ENCODE peak calls at places on chromosome 16, in five cellular contexts. J is mammary epithelial cell, N is H1, M is heart left ventricle, H is tibial artery. B is an unnamed sample.

GRCh38 chr16:76474048-76474447 is 196.8 kb downstream of the CNTNAP4 start:
- DNase-seq in J (no peak), N (peak; percentile 21), M (no peak), H (no peak), B (peak; percentile 33)

GRCh38 chr16:5349101-5349500 is 251.5 kb upstream of the EEF2KMT start:
- DNase-seq in J (no peak), N (no peak), M (no peak), H (no peak), B (no peak)

GRCh38 chr16:66382966-66383299 is 16.4 kb downstream of the CDH5 start:
- DNase-seq in J (peak; percentile 79), N (no peak), M (no peak), H (no peak), B (no peak)

GRCh38 chr16:88309905-88310259 is 72.9 kb upstream of the ZNF469 start:
- DNase-seq in J (no peak), N (no peak), M (no peak), H (no peak), B (peak; percentile 51)

GRCh38 chr16:15900357-15900756 is 12.0 kb upstream of the CEP20 start:
- DNase-seq in J (no peak), N (no peak), M (no peak), H (no peak), B (no peak)

GRCh38 chr16:59892376-59892775 is 1158.3 kb upstream of the GOT2 start:
- DNase-seq in J (no peak), N (no peak), M (no peak), H (no peak), B (no peak)

GRCh38 chr16:15899538-15900100 is 11.2 kb upstream of the CEP20 start:
- DNase-seq in J (peak; percentile 98), N (no peak), M (no peak), H (no peak), B (peak; percentile 54)

GRCh38 chr16:48321307-48322036 is 63.7 kb downstream of the SIAH1 start:
- DNase-seq in J (peak; percentile 45), N (no peak), M (no peak), H (no peak), B (no peak)

GRCh38 chr16:24849641-24850040 is 3.9 kb downstream of the SLC5A11 start:
- DNase-seq in J (no peak), N (no peak), M (no peak), H (no peak), B (no peak)

GRCh38 chr16:83215417-83216001 is 588.7 kb downstream of the CDH13 start:
- DNase-seq in J (peak; percentile 24), N (peak; percentile 47), M (no peak), H (no peak), B (peak; percentile 45)

GRCh38 chr16:53904533-53904932 is 200.6 kb downstream of the FTO start:
- DNase-seq in J (no peak), N (no peak), M (no peak), H (no peak), B (no peak)

GRCh38 chr16:31869511-31870201 is 4.0 kb upstream of the ZNF267 start:
- DNase-seq in J (peak; percentile 88), N (no peak), M (peak; percentile 59), H (no peak), B (no peak)

DNA sequence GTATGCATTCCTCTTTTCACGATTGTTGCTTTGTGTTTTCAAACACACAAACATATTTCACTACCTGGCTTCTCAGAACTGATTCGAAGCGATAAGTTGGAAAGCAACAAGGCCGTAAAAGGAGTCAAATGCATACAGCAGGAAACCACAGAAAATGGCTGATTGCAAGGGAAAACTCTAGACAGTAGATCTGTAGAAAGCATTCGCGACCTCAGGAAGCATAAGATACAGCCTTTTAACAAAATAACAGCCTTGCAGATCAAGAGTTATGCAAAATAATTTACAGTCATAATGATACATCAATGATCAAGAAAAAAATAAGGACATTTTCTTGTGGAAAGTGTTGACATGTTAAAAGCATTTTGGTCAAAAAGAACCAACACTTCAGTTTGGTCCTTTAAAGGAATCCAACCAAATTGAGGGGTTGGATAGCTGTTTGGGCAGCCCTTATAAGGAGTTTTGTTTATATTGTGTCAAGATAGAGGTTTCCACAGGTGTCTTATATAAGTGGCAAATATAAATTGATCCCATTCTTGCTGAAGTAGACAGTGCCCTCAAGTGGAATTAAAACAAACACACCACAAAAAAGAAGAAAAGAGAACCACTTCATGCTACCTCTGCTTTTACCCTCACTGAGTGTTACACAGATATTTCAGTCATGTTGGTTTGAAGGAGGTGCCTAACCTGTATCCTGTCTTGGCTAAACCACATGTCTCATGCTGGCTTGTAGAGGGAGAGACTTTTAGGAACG is 5.5 kb downstream of the CYLD start:
- DNase-seq in J (peak; percentile 34), N (no peak), M (no peak), H (no peak), B (peak; percentile 14)
- H3K4me1 ChIP-seq in J (peaks cover 22% of the 10 kb centered on the region), N (no peaks in the 10 kb centered on the region), M (peaks cover 39% of the 10 kb centered on the region), H (peaks cover 36% of the 10 kb centered on the region), B (no peaks in the 10 kb centered on the region)

GRCh38 chr16:4321286-4322120 is 5.6 kb downstream of the GLIS2 start:
- DNase-seq in J (no peak), N (no peak), M (no peak), H (peak; percentile 69), B (no peak)

GRCh38 chr16:4323071-4323844 is 7.4 kb downstream of the GLIS2 start:
- DNase-seq in J (no peak), N (no peak), M (no peak), H (peak; percentile 78), B (no peak)

GRCh38 chr16:4320571-4321137 is 4.8 kb downstream of the GLIS2 start:
- DNase-seq in J (peak; percentile 33), N (no peak), M (no peak), H (no peak), B (no peak)

GRCh38 chr16:4323845-4324478 is 8.1 kb downstream of the GLIS2 start:
- DNase-seq in J (no peak), N (no peak), M (peak; percentile 78), H (peak; percentile 88), B (no peak)

DNA sequence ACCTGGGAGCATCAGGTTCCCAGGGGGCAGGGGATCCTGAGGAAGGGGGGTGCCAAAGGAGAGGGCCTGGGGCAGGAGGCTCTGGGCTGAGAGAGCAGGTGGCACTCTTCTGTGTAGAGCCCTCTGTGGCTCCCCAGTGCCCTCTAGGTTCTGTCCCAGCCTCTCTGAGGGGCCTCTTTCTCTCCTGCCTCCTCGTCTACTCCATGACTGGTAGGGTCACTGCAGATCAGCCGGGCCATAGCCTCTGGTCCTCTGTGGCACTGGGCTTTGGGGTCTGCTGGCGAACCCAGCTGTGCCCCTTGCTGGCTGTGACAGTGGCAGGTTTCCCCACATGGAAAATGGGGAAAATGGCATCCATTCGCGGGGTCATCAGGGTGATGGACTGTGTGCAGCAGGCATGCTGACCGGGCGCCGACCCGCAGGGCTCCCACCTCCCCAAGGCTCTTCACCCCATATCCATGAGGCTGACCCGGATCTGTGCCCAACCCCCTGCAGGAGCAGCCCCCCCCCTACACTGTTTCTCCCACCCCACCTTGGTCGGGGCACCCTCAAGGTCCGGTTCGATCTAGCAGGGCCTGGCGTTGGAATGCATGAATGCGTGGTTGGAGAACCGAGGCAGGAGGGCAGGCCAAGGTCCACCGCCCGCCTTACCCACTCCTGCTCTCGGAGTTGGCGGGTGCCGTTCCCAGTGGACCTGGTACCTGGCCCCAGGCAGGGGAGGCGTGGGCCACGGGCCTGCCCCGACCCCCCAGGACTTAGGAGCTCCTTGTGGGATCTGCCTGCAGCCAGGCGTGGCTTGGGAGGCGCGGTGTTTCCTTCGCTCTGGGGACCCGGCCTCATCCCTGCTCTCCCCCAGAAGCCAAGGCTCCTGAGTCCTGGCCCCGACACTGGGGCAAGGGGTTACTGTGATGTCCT is 6.5 kb downstream of the GLIS2 start:
- DNase-seq in J (no peak), N (no peak), M (no peak), H (peak; percentile 72), B (no peak)
- H3K4me1 ChIP-seq in J (peaks cover 54% of the 10 kb centered on the region), N (peaks cover 32% of the 10 kb centered on the region), M (peaks cover 99% of the 10 kb centered on the region), H (peaks cover 95% of the 10 kb centered on the region), B (peaks cover 22% of the 10 kb centered on the region)

DNA sequence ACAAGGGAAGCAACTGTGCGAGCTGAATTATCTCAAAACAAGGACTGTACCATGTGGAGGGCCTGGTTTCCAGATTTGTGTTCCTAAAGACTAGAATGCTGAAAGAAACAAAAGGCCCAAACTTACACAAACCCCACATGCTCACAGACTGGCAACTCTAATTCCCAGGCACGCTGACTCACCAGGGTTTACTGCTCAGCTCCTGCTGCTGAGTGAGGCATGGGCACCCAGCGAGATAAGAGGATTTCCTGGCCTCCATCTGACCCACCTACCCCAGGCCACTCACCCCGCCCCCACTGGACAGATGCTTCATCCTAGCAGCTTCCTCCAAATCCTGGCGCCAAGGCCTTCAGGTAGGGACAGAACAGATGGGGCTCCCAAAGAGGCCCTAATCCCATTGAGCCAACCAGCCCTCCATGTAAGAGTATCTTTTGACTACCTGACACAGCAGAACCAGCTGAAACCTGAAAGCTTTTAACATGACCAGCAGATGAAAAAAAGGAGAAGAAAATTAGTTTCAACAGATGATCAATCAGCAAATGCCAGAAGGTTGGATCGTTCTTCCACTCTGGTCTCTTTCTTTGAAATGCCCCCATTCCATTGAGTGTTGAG is 33.9 kb downstream of the DCUN1D3 start:
- DNase-seq in J (peak; percentile 88), N (no peak), M (no peak), H (peak; percentile 82), B (no peak)
- H3K4me1 ChIP-seq in J (peaks cover 62% of the 10 kb centered on the region), N (no peaks in the 10 kb centered on the region), M (peaks cover 84% of the 10 kb centered on the region), H (peaks cover 84% of the 10 kb centered on the region), B (no peaks in the 10 kb centered on the region)

GRCh38 chr16:28492511-28492910 is 637 bp upstream of the CLN3 start:
- DNase-seq in J (no peak), N (no peak), M (no peak), H (no peak), B (no peak)
- H3K4me1 ChIP-seq in J (peaks cover 7% of the 10 kb centered on the region), N (no peaks in the 10 kb centered on the region), M (peaks cover 9% of the 10 kb centered on the region), H (peaks cover 15% of the 10 kb centered on the region), B (no peaks in the 10 kb centered on the region)

DNA sequence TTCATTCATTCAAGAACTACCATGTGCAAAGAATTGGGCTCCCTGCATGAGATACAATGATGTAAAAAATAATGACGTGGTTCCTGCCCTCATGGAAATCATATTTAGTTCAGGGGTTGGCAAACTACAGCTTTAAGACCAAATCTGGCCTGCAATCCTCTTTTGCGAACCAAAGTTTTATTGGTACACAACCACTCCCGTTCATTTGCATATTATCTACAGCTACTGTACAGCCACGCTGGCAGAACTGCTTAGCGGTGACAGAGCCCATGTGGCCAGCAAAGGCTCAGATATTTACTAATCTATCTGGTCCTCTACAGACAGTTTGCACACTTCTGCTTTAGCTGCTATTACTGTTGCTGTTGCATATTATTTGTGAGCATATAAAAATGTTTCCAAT is 167.7 kb downstream of the XYLT1 start:
- DNase-seq in J (no peak), N (no peak), M (no peak), H (no peak), B (no peak)
- H3K4me1 ChIP-seq in J (peaks cover 14% of the 10 kb centered on the region), N (peaks cover 10% of the 10 kb centered on the region), M (no peaks in the 10 kb centered on the region), H (peaks cover 17% of the 10 kb centered on the region), B (peaks cover 45% of the 10 kb centered on the region)

DNA sequence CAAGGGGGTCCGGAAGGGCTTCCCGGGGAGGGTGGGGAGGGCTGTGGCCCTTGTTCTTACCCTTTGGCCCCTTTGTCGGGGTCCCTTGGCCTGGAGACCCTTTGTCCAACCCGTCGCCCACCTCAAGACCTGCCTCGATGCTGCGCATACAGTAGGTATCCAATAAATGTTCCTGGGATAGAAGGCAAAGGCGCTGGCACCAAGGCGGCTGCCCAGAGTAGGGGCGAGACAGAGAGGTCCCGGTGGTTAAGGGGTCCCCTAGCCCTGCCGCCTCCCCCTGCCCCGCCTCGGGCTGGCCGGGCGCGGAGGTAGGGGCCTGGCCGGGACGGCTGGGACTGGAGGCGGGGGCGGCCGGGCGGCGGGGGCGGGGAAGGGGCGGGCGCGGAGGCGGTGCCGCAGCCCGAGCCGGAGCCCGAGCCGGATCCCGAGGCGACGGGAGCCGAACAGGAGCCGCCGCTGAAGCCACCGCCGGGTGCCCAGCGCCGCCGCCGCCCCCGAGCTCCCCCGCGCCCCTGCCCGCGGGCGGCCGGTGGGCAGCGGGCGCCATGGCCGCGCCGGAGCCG is at the start of gene NHERF2:
- DNase-seq in J (no peak), N (no peak), M (no peak), H (no peak), B (no peak)
- H3K4me1 ChIP-seq in J (peaks cover 16% of the 10 kb centered on the region), N (peaks cover 10% of the 10 kb centered on the region), M (peaks cover 65% of the 10 kb centered on the region), H (peaks cover 77% of the 10 kb centered on the region), B (peaks cover 17% of the 10 kb centered on the region)

B was measured in Caco-2.